ENCODE peak calls at places on chromosome 10, in six cellular contexts. P is GM23248, G is Karpas-422, M is H1, T is MM.1S, O is astrocyte. C is an unnamed sample.
A peak's percentile ranks its signal among the peaks of the same experiment; 100 is the strongest.

GRCh38 chr10:86373828-86374227 is 7.2 kb upstream of the GRID1 start:
- DNase-seq in P (no peak), M (no peak), G (no peak), T (no peak), O (no peak), C (peak; percentile 9)

GRCh38 chr10:133124357-133125211 is 35.4 kb upstream of the KNDC1 start:
- DNase-seq in M (no peak), G (no peak), O (no peak), P (no peak), T (no peak), C (no peak)

GRCh38 chr10:3081383-3081981 is 14.1 kb downstream of the PFKP start:
- DNase-seq in T (no peak), O (no peak), M (no peak), G (no peak), P (no peak), C (no peak)

GRCh38 chr10:71349401-71349800 is 30.3 kb downstream of the SLC29A3 start:
- DNase-seq in O (peak; percentile 51), P (peak; percentile 22), G (no peak), M (no peak), T (no peak), C (no peak)

GRCh38 chr10:96972264-96972663 is 140.2 kb downstream of the LCOR start:
- DNase-seq in P (no peak), O (no peak), T (no peak), M (no peak), G (peak; percentile 45), C (no peak)

GRCh38 chr10:71294091-71294561 is 24.9 kb upstream of the SLC29A3 start:
- DNase-seq in M (no peak), G (no peak), T (no peak), P (no peak), O (no peak), C (no peak)

GRCh38 chr10:67110286-67110685 is 184.4 kb downstream of the LRRTM3 start:
- DNase-seq in O (no peak), T (no peak), M (no peak), G (no peak), P (no peak), C (no peak)

GRCh38 chr10:80871083-80871482 is 333.4 kb downstream of the SH2D4B start:
- DNase-seq in P (no peak), T (no peak), O (no peak), G (no peak), M (no peak), C (no peak)

GRCh38 chr10:123356101-123356500 is 201.9 kb downstream of the BUB3 start:
- DNase-seq in O (no peak), G (no peak), T (no peak), P (no peak), M (no peak), C (no peak)

GRCh38 chr10:31759124-31759798 is 169.4 kb downstream of the ARHGAP12 start:
- DNase-seq in T (no peak), O (peak; percentile 36), G (no peak), P (peak; percentile 88), M (peak; percentile 58), C (peak; percentile 83)

GRCh38 chr10:88154596-88155250 is 291.3 kb downstream of the PTEN start:
- DNase-seq in M (no peak), P (peak; percentile 83), O (peak; percentile 65), T (no peak), G (no peak), C (no peak)

GRCh38 chr10:125419831-125420230 is 259.5 kb upstream of the CTBP2 start:
- DNase-seq in G (peak; percentile 21), M (no peak), O (no peak), T (no peak), P (no peak), C (no peak)

GRCh38 chr10:122373108-122373507 is 1.4 kb upstream of the PLEKHA1 start:
- DNase-seq in M (no peak), P (no peak), O (no peak), G (no peak), T (no peak), C (no peak)

GRCh38 chr10:132613566-132614348 is 76.2 kb downstream of the INPP5A start:
- DNase-seq in P (no peak), M (no peak), T (no peak), O (no peak), G (no peak), C (no peak)

GRCh38 chr10:75223507-75223906 is 12.2 kb downstream of the COMTD1 start:
- DNase-seq in G (no peak), T (no peak), O (no peak), P (no peak), M (no peak), C (no peak)
- H3K36me3 ChIP-seq in G (peaks cover 67% of the 10 kb centered on the region), T (peaks cover 18% of the 10 kb centered on the region), O (peaks cover 62% of the 10 kb centered on the region), P (peaks cover 55% of the 10 kb centered on the region), M (peaks cover 55% of the 10 kb centered on the region), C (peaks cover 42% of the 10 kb centered on the region)

GRCh38 chr10:8405551-8405950 is 351.1 kb downstream of the GATA3 start:
- DNase-seq in T (no peak), P (no peak), O (no peak), G (no peak), M (no peak), C (no peak)

GRCh38 chr10:8402469-8403074 is 348.1 kb downstream of the GATA3 start:
- DNase-seq in O (peak; percentile 31), G (no peak), P (no peak), T (no peak), M (no peak), C (no peak)

GRCh38 chr10:8403711-8404371 is 349.4 kb downstream of the GATA3 start:
- DNase-seq in M (no peak), P (no peak), G (no peak), O (no peak), T (peak; percentile 31), C (no peak)

GRCh38 chr10:8407561-8408021 is 353.1 kb downstream of the GATA3 start:
- DNase-seq in G (no peak), M (no peak), O (no peak), P (no peak), T (no peak), C (no peak)

DNA sequence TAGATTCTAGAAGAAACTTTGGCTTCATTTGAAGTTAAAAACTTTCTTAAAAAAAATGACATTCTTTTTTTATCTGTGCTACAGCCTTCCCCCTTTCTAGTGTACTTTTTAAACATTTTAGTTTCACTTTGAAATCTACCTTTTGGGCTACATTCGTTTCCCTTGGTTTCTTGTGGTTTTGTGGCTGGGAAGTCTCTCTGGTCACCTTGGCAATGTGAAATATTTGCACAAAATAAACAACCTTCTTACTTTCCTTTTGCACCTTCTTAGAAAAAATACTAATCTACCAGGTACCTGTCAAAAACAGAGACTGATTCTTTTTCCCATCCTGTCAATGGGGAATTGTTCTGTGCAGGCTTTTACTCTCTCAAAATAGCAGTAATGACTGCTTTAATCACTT is 350.2 kb downstream of the GATA3 start:
- DNase-seq in T (peak; percentile 92), P (no peak), G (no peak), O (peak; percentile 44), M (no peak), C (no peak)
- H3K9ac ChIP-seq in T (peak overlapping the region; percentile 66), P (no peak overlapping the region), G (no peak overlapping the region), O (no peak overlapping the region), M (no peak overlapping the region), C (no peak overlapping the region)

DNA sequence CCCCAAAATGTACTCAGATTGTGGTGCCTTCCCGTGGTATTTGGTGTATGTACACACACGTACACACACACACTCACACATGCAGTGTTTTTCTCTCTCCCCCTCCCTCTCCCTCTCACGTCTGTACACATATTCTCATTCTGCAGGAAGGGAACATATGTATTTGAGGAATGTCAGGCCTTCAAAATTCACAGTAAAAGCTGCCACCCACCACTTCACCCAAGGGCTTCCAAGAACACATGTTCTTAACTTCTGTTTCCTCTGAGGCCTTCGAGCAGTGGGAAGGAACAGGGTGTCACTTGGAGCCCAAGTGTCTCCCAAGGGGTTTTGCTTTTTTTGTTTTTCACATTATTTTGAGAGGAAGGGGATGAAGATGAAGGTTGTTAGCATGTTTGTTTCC is 198.9 kb downstream of the TCF7L2 start:
- DNase-seq in O (no peak), T (no peak), G (no peak), P (no peak), M (no peak), C (no peak)
- H3K36me3 ChIP-seq in O (peaks cover 48% of the 10 kb centered on the region), T (no peaks in the 10 kb centered on the region), G (no peaks in the 10 kb centered on the region), P (peaks cover 78% of the 10 kb centered on the region), M (peaks cover 84% of the 10 kb centered on the region), C (peaks cover 12% of the 10 kb centered on the region)

DNA sequence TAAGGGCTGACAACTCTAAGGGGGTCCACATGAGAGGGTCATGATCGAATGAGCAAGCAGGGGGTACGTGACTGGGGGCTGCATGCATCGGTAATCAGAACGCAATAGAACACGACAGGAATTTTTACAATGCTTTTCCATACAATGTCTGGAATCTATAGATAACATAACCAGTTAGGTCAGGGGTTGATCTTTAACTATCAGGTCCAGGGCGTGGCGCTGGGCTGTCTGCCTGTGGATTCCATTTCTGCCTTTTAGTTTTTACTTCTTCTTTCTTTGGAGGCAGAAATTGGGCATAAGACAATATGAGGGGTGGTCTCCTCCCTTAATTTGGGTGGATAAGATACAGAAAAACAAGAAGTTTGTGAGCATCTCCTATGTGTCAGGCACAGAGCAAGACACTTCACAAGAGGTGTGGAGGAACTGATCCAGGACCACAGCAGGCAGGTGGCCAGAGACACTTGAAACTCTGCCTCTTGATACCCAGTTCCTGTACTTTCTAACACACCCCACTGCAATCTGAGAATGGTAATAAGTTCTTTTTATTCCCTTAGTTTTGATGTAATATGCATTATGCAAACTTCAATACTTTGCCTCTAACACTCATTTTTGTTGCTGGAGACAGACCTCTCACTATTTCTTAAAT is 18.0 kb upstream of the MRLN start:
- DNase-seq in G (no peak), M (no peak), T (no peak), P (no peak), O (no peak), C (peak; percentile 71)
- H3K9ac ChIP-seq in G (no peak overlapping the region), M (no peak overlapping the region), T (no peak overlapping the region), P (no peak overlapping the region), O (no peak overlapping the region), C (no peak overlapping the region)

DNA sequence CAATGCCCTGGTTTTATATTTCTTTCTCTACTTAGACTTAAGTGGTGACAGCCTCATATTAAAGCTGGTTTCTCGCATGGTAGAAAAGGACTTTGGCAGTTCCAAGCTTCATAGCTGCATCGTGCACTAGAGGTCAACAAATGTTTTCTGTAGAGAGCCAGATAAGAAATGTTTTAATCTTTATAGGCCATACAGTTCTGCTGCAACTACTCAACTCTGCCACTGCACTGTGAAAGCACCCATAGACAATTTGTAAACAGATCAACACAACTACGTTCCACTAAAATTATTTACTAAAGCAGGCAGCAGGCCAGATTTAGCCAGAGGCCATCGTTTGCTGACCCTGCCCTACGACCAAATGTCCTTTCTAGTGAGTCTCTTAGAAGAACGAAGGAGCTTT is 36.7 kb downstream of the CSGALNACT2 start:
- DNase-seq in G (no peak), P (no peak), M (no peak), O (no peak), T (no peak), C (no peak)
- H3K36me3 ChIP-seq in G (peaks cover 37% of the 10 kb centered on the region), P (peaks cover 18% of the 10 kb centered on the region), M (peaks cover 2% of the 10 kb centered on the region), O (peaks cover 14% of the 10 kb centered on the region), T (peaks cover 4% of the 10 kb centered on the region), C (no peaks in the 10 kb centered on the region)

GRCh38 chr10:44384601-44385422 is at the start of gene CXCL12:
- DNase-seq in P (peak; percentile 78), M (no peak), G (no peak), O (no peak), T (no peak), C (peak; percentile 29)
- H3K9ac ChIP-seq in P (peak within 1 kb of the TSS; percentile 80), M (peak within 1 kb of the TSS; percentile 20), G (no peak within 1 kb of the TSS), O (peak within 1 kb of the TSS; percentile 63), T (no peak within 1 kb of the TSS), C (peak within 1 kb of the TSS; percentile 63)

C was measured in colonic mucosa.